ENCODE peak calls at places on chromosomes 3 and 15, in nine cellular contexts. G is psoas muscle; X is stimulated activated CD8-positive, alpha-beta memory T cell treated with anti-CD3 and anti-CD28 coated beads, Interleukin-7, amount 100 ng/mL, for 48 hours; V is GM23338; L is lower lobe of right lung; C is EH; B is AG09319; A is NCI-H187; M is A673. U is an unnamed sample.

GRCh38 chr3:185350841-185351240 is 12.1 kb upstream of the MAP3K13 start:
- DNase-seq in X (no peak), L (no peak), C (no peak), A (no peak), G (no peak), V (no peak), M (no peak), B (no peak), U (no peak)

GRCh38 chr15:22866066-22866465 is 27.6 kb downstream of the NIPA2 start:
- DNase-seq in B (no peak), C (peak), A (no peak), G (no peak), M (no peak), V (no peak), L (no peak), X (no peak), U (no peak)

GRCh38 chr3:13018039-13018431 is 55.2 kb downstream of the IQSEC1 start:
- DNase-seq in L (peak), G (peak), V (no peak), B (no peak), C (peak), X (no peak), A (no peak), M (no peak), U (no peak)

GRCh38 chr15:57364282-57365007 is 11.9 kb upstream of the CGNL1 start:
- DNase-seq in V (peak), M (peak), B (no peak), A (no peak), X (no peak), C (peak), L (no peak), G (no peak), U (no peak)

GRCh38 chr15:81312790-81313543 is 11.0 kb downstream of the STARD5 start:
- DNase-seq in G (peak), B (peak), C (peak), L (peak), A (no peak), X (no peak), V (no peak), M (peak), U (peak)

GRCh38 chr3:82641701-82642100 is 880.3 kb upstream of the GBE1 start:
- DNase-seq in L (no peak), X (no peak), B (no peak), V (no peak), C (no peak), M (no peak), G (no peak), A (no peak), U (no peak)

GRCh38 chr3:45915518-45916231 is 27.6 kb upstream of the CXCR6 start:
- DNase-seq in G (no peak), L (no peak), C (peak), X (peak), M (peak), V (no peak), A (no peak), B (peak), U (no peak)

GRCh38 chr3:184785856-184786255 is 26.1 kb upstream of the VPS8 start:
- DNase-seq in L (no peak), A (no peak), X (no peak), V (no peak), G (no peak), B (no peak), M (peak), C (peak), U (no peak)

GRCh38 chr3:177914224-177914623 is 622.0 kb upstream of the KCNMB2 start:
- DNase-seq in X (no peak), M (no peak), V (no peak), G (no peak), B (no peak), A (no peak), C (no peak), L (no peak), U (no peak)

GRCh38 chr3:127585163-127585812 is 5.2 kb downstream of the TPRA1 start:
- DNase-seq in M (no peak), C (peak), A (no peak), X (no peak), B (no peak), V (no peak), L (no peak), G (no peak), U (no peak)

GRCh38 chr3:55322649-55323048 is 164.5 kb downstream of the WNT5A start:
- DNase-seq in B (no peak), G (no peak), C (no peak), X (no peak), A (no peak), M (no peak), L (no peak), V (no peak), U (no peak)

GRCh38 chr3:71658131-71658530 is 67.1 kb downstream of the EIF4E3 start:
- DNase-seq in V (no peak), G (peak), C (peak), A (no peak), B (no peak), L (peak), X (no peak), M (no peak), U (peak)

U was measured in body of pancreas.